ENCODE peak calls at places on chromosomes 11 and 22, in four cellular contexts. One of them, this sample, is unnamed.

GRCh38 chr11:70680781-70681281 is 282.5 kb downstream of the CTTN start:
- DNase-seq in KBM-7: no peak
- DNase-seq in activated CD4-positive, alpha-beta T cell treated with anti-CD3 and anti-CD28 coated beads for 36 hours: peak
- DNase-seq in stromal cell of bone marrow: no peak
- DNase-seq in this sample: no peak

GRCh38 chr22:29813563-29813962 is 24.5 kb downstream of the ASCC2 start:
- DNase-seq in KBM-7: no peak
- DNase-seq in activated CD4-positive, alpha-beta T cell treated with anti-CD3 and anti-CD28 coated beads for 36 hours: no peak
- DNase-seq in stromal cell of bone marrow: no peak
- DNase-seq in this sample: no peak

GRCh38 chr11:90113541-90113940 is 20.9 kb upstream of the NAALAD2 start:
- DNase-seq in KBM-7: peak
- DNase-seq in activated CD4-positive, alpha-beta T cell treated with anti-CD3 and anti-CD28 coated beads for 36 hours: no peak
- DNase-seq in stromal cell of bone marrow: no peak
- DNase-seq in this sample: no peak

GRCh38 chr11:43943931-43944751 is 1.7 kb downstream of the C11orf96 start:
- DNase-seq in KBM-7: peak
- DNase-seq in activated CD4-positive, alpha-beta T cell treated with anti-CD3 and anti-CD28 coated beads for 36 hours: no peak
- DNase-seq in stromal cell of bone marrow: no peak
- DNase-seq in this sample: peak

GRCh38 chr11:1307163-1307870 is 2.1 kb downstream of the TOLLIP start:
- DNase-seq in KBM-7: peak
- DNase-seq in activated CD4-positive, alpha-beta T cell treated with anti-CD3 and anti-CD28 coated beads for 36 hours: no peak
- DNase-seq in stromal cell of bone marrow: no peak
- DNase-seq in this sample: no peak

GRCh38 chr11:111414267-111414931 is 35.3 kb upstream of the POU2AF1 start:
- DNase-seq in KBM-7: no peak
- DNase-seq in activated CD4-positive, alpha-beta T cell treated with anti-CD3 and anti-CD28 coated beads for 36 hours: peak
- DNase-seq in stromal cell of bone marrow: no peak
- DNase-seq in this sample: no peak

GRCh38 chr11:91527380-91528030 is 697.1 kb upstream of the FAT3 start:
- DNase-seq in KBM-7: no peak
- DNase-seq in activated CD4-positive, alpha-beta T cell treated with anti-CD3 and anti-CD28 coated beads for 36 hours: no peak
- DNase-seq in stromal cell of bone marrow: no peak
- DNase-seq in this sample: no peak

GRCh38 chr22:32745251-32745995 is 56.1 kb upstream of the TIMP3 start:
- DNase-seq in KBM-7: no peak
- DNase-seq in activated CD4-positive, alpha-beta T cell treated with anti-CD3 and anti-CD28 coated beads for 36 hours: no peak
- DNase-seq in stromal cell of bone marrow: no peak
- DNase-seq in this sample: peak

This sample was measured in AG08396.